ENCODE peak calls at places on chromosomes 13 and 19, in five cellular contexts. U is astrocyte of the spinal cord, V is heart left ventricle, T is B cell, O is tibial nerve. P is an unnamed sample.

GRCh38 chr19:44807652-44808462 is 1.0 kb upstream of the BCAM start:
- DNase-seq in U (peak; percentile 17), V (no peak), T (no peak), O (no peak), P (no peak)

GRCh38 chr19:43606569-43607229 is 5.2 kb upstream of the SRRM5 start:
- DNase-seq in U (no peak), V (no peak), T (no peak), O (no peak), P (no peak)

GRCh38 chr19:48565090-48565489 is 13.1 kb downstream of the SULT2B1 start:
- DNase-seq in U (no peak), V (no peak), T (no peak), O (no peak), P (no peak)

GRCh38 chr13:98742961-98743360 is 9.5 kb downstream of the SLC15A1 start:
- DNase-seq in U (no peak), V (no peak), T (no peak), O (no peak), P (no peak)

GRCh38 chr19:6890938-6891337 is 3.6 kb downstream of the ADGRE1 start:
- DNase-seq in U (no peak), V (no peak), T (no peak), O (no peak), P (no peak)

GRCh38 chr13:78978381-78978998 is 319.5 kb upstream of the OBI1 start:
- DNase-seq in U (peak; percentile 64), V (no peak), T (peak; percentile 58), O (no peak), P (no peak)

GRCh38 chr13:20528451-20528850 is 2.8 kb upstream of the CRYL1 start:
- DNase-seq in U (no peak), V (no peak), T (no peak), O (no peak), P (no peak)

GRCh38 chr13:33676700-33677048 is 141.3 kb upstream of the RFC3 start:
- DNase-seq in U (peak; percentile 29), V (no peak), T (no peak), O (no peak), P (no peak)

GRCh38 chr13:77751513-77752456 is 54.3 kb downstream of the SLAIN1 start:
- DNase-seq in U (peak; percentile 62), V (no peak), T (peak; percentile 63), O (no peak), P (no peak)

GRCh38 chr13:41678320-41678719 is 221.0 kb downstream of the RGCC start:
- DNase-seq in U (peak; percentile 60), V (no peak), T (no peak), O (no peak), P (no peak)

GRCh38 chr19:45451181-45451849 is 16.5 kb upstream of the FOSB start:
- DNase-seq in U (peak; percentile 74), V (no peak), T (peak; percentile 77), O (no peak), P (no peak)

GRCh38 chr19:2540646-2541454 is 64.9 kb downstream of the GADD45B start:
- DNase-seq in U (peak; percentile 99), V (peak; percentile 91), T (no peak), O (peak; percentile 73), P (peak; percentile 80)

GRCh38 chr13:112651750-112652511 is 37.9 kb upstream of the ATP11A start:
- DNase-seq in U (no peak), V (no peak), T (no peak), O (no peak), P (no peak)

GRCh38 chr19:3721131-3721899 is 13.1 kb downstream of the TJP3 start:
- DNase-seq in U (peak; percentile 84), V (peak; percentile 89), T (peak; percentile 87), O (no peak), P (peak; percentile 94)

GRCh38 chr19:48111280-48111679 is 663 bp upstream of the PLA2G4C start:
- DNase-seq in U (no peak), V (no peak), T (no peak), O (no peak), P (no peak)

GRCh38 chr13:22210134-22210930 is 539.5 kb downstream of the FGF9 start:
- DNase-seq in U (no peak), V (no peak), T (no peak), O (no peak), P (no peak)

GRCh38 chr19:4016486-4016885 is 8.9 kb downstream of the PIAS4 start:
- DNase-seq in U (no peak), V (no peak), T (no peak), O (no peak), P (no peak)

GRCh38 chr19:48836089-48837017 is at the start of gene HSD17B14:
- DNase-seq in U (peak; percentile 38), V (no peak), T (no peak), O (no peak), P (no peak)

GRCh38 chr19:6292006-6292405 is 12.2 kb upstream of the MLLT1 start:
- DNase-seq in U (no peak), V (no peak), T (no peak), O (no peak), P (no peak)

DNA sequence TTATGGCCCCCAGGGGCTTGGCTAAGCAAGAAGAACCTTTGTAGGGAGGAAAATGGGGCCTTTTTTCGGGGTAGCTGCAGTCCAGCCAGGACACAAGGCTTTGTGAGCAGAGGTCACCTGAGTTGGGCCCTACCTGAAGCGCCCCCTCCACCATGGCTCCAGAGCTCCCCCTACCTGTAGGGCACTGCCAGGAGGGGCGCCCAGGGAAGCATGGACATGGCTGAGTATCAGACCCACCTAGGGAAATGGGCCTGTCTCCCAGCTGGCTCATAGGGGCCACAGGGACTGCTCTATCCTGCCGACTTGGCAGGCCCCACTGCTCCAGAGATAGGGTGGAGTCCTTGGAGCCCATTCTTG is 9.0 kb upstream of the CEBPA start:
- DNase-seq in U (no peak), V (no peak), T (no peak), O (no peak), P (no peak)
- TF ChIP-seq CTCF in U (no peak), V (no peak), T (no peak), O (no peak), P (peak; percentile 50)

GRCh38 chr19:51799311-51799997 is 4.5 kb downstream of the FPR3 start:
- DNase-seq in U (peak; percentile 94), V (peak; percentile 90), T (no peak), O (peak; percentile 37), P (peak; percentile 75)
- TF ChIP-seq CTCF in U (peak; percentile 13), V (peak; percentile 19), T (no peak), O (no peak), P (no peak)

GRCh38 chr19:678791-679388 is 2.7 kb downstream of the FSTL3 start:
- DNase-seq in U (no peak), V (no peak), T (no peak), O (no peak), P (no peak)

GRCh38 chr19:681029-681626 is 4.9 kb downstream of the FSTL3 start:
- DNase-seq in U (no peak), V (peak; percentile 94), T (peak; percentile 94), O (peak; percentile 91), P (peak; percentile 93)

GRCh38 chr19:679418-680286 is 3.5 kb downstream of the FSTL3 start:
- DNase-seq in U (peak; percentile 81), V (peak; percentile 84), T (peak; percentile 70), O (peak; percentile 59), P (peak; percentile 90)

GRCh38 chr19:681638-682037 is 5.4 kb downstream of the FSTL3 start:
- DNase-seq in U (no peak), V (no peak), T (no peak), O (no peak), P (no peak)

DNA sequence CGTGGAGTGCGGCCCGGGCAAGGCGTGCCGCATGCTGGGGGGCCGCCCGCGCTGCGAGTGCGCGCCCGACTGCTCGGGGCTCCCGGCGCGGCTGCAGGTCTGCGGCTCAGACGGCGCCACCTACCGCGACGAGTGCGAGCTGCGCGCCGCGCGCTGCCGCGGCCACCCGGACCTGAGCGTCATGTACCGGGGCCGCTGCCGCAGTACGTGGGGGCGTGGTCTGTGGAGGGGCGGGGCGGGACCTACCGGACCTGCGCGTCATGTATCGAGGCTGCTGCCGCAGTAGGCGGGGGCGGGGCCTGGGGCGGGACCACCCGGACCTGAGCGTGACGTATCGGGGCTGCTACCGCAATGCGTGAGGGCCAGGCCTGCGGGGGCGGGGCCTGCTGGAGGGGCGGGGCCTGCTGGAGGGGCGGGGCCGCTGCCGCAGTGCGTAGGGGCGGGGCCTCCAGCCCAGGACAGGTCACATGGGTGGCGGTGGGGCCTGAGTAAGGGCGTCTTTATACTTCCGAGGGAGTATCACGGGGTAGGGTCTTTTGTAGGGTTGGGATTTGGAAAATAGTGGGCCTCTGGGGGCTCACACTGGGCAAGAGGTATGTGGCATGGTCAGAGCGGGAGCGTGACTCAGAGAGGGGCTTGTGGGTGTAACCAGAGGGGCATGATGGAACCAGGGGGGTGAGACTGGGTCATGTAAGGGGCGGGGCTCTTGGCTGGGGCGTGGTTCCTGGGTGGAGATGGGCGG is 4.3 kb downstream of the FSTL3 start:
- DNase-seq in U (peak; percentile 99), V (peak; percentile 100), T (peak; percentile 100), O (peak; percentile 100), P (peak; percentile 100)
- TF ChIP-seq CTCF in U (peak; percentile 28), V (peak; percentile 52), T (peak; percentile 56), O (peak; percentile 84), P (peak; percentile 21)

DNA sequence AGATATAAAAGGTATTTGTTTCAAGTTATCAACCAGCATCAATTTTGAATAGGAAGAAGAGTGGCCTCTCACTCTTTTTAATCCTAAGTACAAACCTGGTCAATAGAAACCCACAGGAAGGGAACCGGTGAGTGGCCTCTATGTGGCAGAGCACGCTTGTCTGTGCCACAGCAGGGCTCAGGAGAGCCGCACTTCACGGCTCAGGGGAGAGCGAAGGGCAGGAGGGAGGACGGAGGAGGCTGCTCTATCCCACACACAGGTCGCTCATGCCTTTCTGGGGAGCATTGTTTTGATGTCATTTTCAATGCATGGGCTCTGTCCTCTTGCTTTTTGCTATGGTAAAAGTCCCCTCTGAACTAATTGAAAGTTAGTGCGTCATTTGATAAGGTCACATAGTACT is 57.2 kb downstream of the TNFRSF19 start:
- DNase-seq in U (no peak), V (no peak), T (no peak), O (no peak), P (no peak)
- TF ChIP-seq CTCF in U (no peak), V (no peak), T (no peak), O (no peak), P (no peak)

P was measured in spleen.